ENCODE peak calls at places on chromosomes 11 and 22, in ten cellular contexts. F is stimulated activated CD4-positive, alpha-beta T cell treated with anti-CD3 and anti-CD28 coated beads, TNF-alpha, amount 100 ng/mL, for 1 hour; E is kidney tubule cell; S is bronchial epithelial cell; Y is WTC11; L is AG10803; Q is anterior cingulate cortex; K is pancreas; G is keratinocyte; H is lower lobe of right lung. B is an unnamed sample.

GRCh38 chr11:112363527-112363926 is 102.9 kb upstream of the PLET1 start:
- DNase-seq in L (peak; percentile 63), G (no peak), S (no peak), Y (no peak), Q (no peak), E (no peak), H (no peak), F (no peak), K (no peak), B (no peak)

GRCh38 chr11:82398300-82398815 is 335.3 kb downstream of the FAM181B start:
- DNase-seq in L (no peak), K (no peak), Q (no peak), Y (no peak), E (peak; percentile 81), H (no peak), S (peak; percentile 3), G (no peak), F (no peak), B (no peak)

GRCh38 chr11:36449566-36450390 is 60.3 kb downstream of the TRAF6 start:
- DNase-seq in G (no peak), K (no peak), E (peak; percentile 35), L (peak; percentile 39), S (no peak), F (no peak), Y (no peak), Q (no peak), H (no peak), B (no peak)

GRCh38 chr11:87445002-87445401 is 407.3 kb downstream of the TMEM135 start:
- DNase-seq in S (no peak), K (no peak), F (no peak), H (no peak), E (peak; percentile 69), Y (no peak), G (no peak), Q (no peak), L (peak; percentile 88), B (no peak)

GRCh38 chr11:64723117-64723906 is at the start of gene NRXN2:
- DNase-seq in S (peak; percentile 68), E (peak; percentile 80), F (peak; percentile 57), G (peak; percentile 38), L (peak; percentile 78), K (peak; percentile 93), H (peak; percentile 86), Q (peak; percentile 88), Y (peak; percentile 87), B (no peak)

GRCh38 chr11:63944987-63945386 is 6.2 kb downstream of the NAA40 start:
- DNase-seq in Y (no peak), L (peak; percentile 45), F (no peak), Q (no peak), K (no peak), H (no peak), G (no peak), S (no peak), E (no peak), B (no peak)

GRCh38 chr11:119474682-119475596 is 52.0 kb upstream of the THY1 start:
- DNase-seq in K (peak; percentile 57), F (no peak), G (no peak), Y (peak; percentile 87), H (no peak), Q (peak; percentile 66), E (peak; percentile 84), L (peak; percentile 80), S (peak; percentile 58), B (peak; percentile 60)

GRCh38 chr11:8168485-8169257 is at the start of gene RIC3:
- DNase-seq in F (peak; percentile 1), G (no peak), Y (peak; percentile 61), H (peak; percentile 60), L (no peak), E (peak; percentile 47), K (peak; percentile 82), Q (peak; percentile 71), S (no peak), B (no peak)

GRCh38 chr22:17481424-17481823 is 81.9 kb upstream of the SLC25A18 start:
- DNase-seq in F (no peak), K (no peak), S (no peak), L (no peak), Y (no peak), Q (no peak), E (no peak), H (no peak), G (no peak), B (no peak)

GRCh38 chr11:59573216-59573615 is 42.4 kb downstream of the OSBP start:
- DNase-seq in S (peak; percentile 63), K (no peak), H (no peak), L (peak; percentile 90), F (no peak), G (no peak), Y (no peak), E (peak; percentile 80), Q (no peak), B (no peak)

GRCh38 chr22:23193882-23194281 is 13.6 kb downstream of the BCR start:
- DNase-seq in E (no peak), G (no peak), S (no peak), Q (no peak), K (no peak), L (no peak), Y (no peak), H (no peak), F (no peak), B (no peak)

GRCh38 chr22:49400136-49400865 is 427.4 kb downstream of the BRD1 start:
- DNase-seq in K (no peak), S (no peak), H (peak; percentile 41), L (no peak), Q (no peak), Y (no peak), F (no peak), G (no peak), E (no peak), B (no peak)

GRCh38 chr11:112590778-112591177 is 330.1 kb upstream of the PLET1 start:
- DNase-seq in K (no peak), G (no peak), F (no peak), Q (no peak), H (no peak), L (peak; percentile 38), Y (no peak), S (peak; percentile 27), E (no peak), B (no peak)

GRCh38 chr11:45646275-45646970 is 19.0 kb downstream of the CHST1 start:
- DNase-seq in S (peak; percentile 55), K (no peak), G (no peak), F (no peak), Q (no peak), H (no peak), E (peak; percentile 42), Y (no peak), L (peak; percentile 16), B (no peak)

GRCh38 chr11:35347921-35348331 is 71.4 kb downstream of the SLC1A2 start:
- DNase-seq in S (peak; percentile 45), Y (no peak), Q (no peak), H (no peak), E (no peak), F (no peak), G (peak; percentile 9), L (peak; percentile 90), K (no peak), B (no peak)

GRCh38 chr11:8357891-8358566 is 94.4 kb upstream of the LMO1 start:
- DNase-seq in F (no peak), Y (no peak), Q (no peak), S (no peak), E (no peak), H (no peak), L (no peak), K (no peak), G (no peak), B (no peak)

GRCh38 chr11:10325398-10326079 is 20.7 kb downstream of the ADM start:
- DNase-seq in G (no peak), H (no peak), L (peak; percentile 83), K (no peak), F (no peak), Q (no peak), Y (no peak), S (no peak), E (peak; percentile 19), B (no peak)

GRCh38 chr11:5258543-5259262 is 4.1 kb upstream of the HBG2 start:
- DNase-seq in F (no peak), S (no peak), Y (peak; percentile 54), G (no peak), Q (no peak), H (no peak), L (no peak), E (no peak), K (peak; percentile 42), B (no peak)

GRCh38 chr11:7871056-7871455 is 60.0 kb downstream of the OR10A6 start:
- DNase-seq in G (no peak), F (no peak), S (peak; percentile 96), Y (no peak), L (no peak), H (no peak), E (no peak), Q (no peak), K (no peak), B (no peak)

GRCh38 chr11:121567988-121568387 is 115.2 kb upstream of the SORL1-AS1 start:
- DNase-seq in S (no peak), K (no peak), F (no peak), H (no peak), E (no peak), G (no peak), Q (no peak), L (no peak), Y (no peak), B (no peak)

GRCh38 chr11:68275721-68276488 is 4.1 kb upstream of the C11orf24 start:
- DNase-seq in G (peak; percentile 88), E (peak; percentile 71), F (no peak), Q (no peak), Y (no peak), S (peak; percentile 73), K (no peak), H (peak; percentile 10), L (no peak), B (no peak)

GRCh38 chr11:30257058-30257457 is 26.2 kb downstream of the FSHB start:
- DNase-seq in S (no peak), G (no peak), Q (no peak), H (no peak), L (no peak), Y (no peak), E (no peak), K (no peak), F (no peak), B (no peak)

GRCh38 chr11:120519474-120519873 is 7.9 kb downstream of the GRIK4 start:
- DNase-seq in G (no peak), H (no peak), F (no peak), K (no peak), L (no peak), Q (no peak), E (no peak), S (no peak), Y (no peak), B (no peak)

GRCh38 chr11:1327064-1327460 is 17.6 kb upstream of the TOLLIP start:
- DNase-seq in L (peak; percentile 23), Y (no peak), K (no peak), E (no peak), G (no peak), H (no peak), Q (no peak), F (no peak), S (no peak), B (peak; percentile 14)

GRCh38 chr11:62137276-62137861 is 13.6 kb downstream of the INCENP start:
- DNase-seq in H (no peak), E (no peak), Y (no peak), S (no peak), L (no peak), K (no peak), Q (no peak), F (no peak), G (no peak), B (no peak)

GRCh38 chr11:61071208-61071681 is 31.0 kb upstream of the CD5 start:
- DNase-seq in K (no peak), H (no peak), Y (no peak), E (no peak), Q (no peak), G (no peak), F (no peak), S (no peak), L (no peak), B (no peak)

GRCh38 chr11:117239295-117239694 is 6.8 kb downstream of the RNF214 start:
- DNase-seq in G (no peak), L (peak; percentile 93), H (no peak), F (no peak), E (peak; percentile 65), Y (no peak), Q (no peak), S (peak; percentile 81), K (no peak), B (no peak)

GRCh38 chr22:17305076-17305475 is 64.2 kb upstream of the CECR2 start:
- DNase-seq in G (no peak), K (no peak), H (no peak), S (no peak), Y (no peak), E (no peak), Q (no peak), L (no peak), F (no peak), B (no peak)